ENCODE peak calls at places on chromosomes 4 and X, in five cellular contexts. L, W, Y, P and U are unnamed samples.

GRCh38 chr4:14169460-14169859 is 541.9 kb upstream of the BOD1L1 start:
- DNase-seq in L (no peak), W (no peak), Y (peak; percentile 24), P (no peak), U (no peak)

GRCh38 chrX:4265036-4265435 is 551.6 kb upstream of the PRKX start:
- DNase-seq in L (no peak), W (no peak), Y (no peak), P (no peak), U (no peak)

GRCh38 chr4:84529169-84529751 is 30.2 kb upstream of the NKX6-1 start:
- DNase-seq in L (no peak), W (no peak), Y (peak; percentile 39), P (no peak), U (no peak)

GRCh38 chr4:39348371-39349265 is 17.5 kb downstream of the RFC1 start:
- DNase-seq in L (no peak), W (no peak), Y (no peak), P (no peak), U (no peak)

GRCh38 chr4:108840426-108840975 is 77.6 kb upstream of the ETNPPL start:
- DNase-seq in L (no peak), W (no peak), Y (no peak), P (no peak), U (no peak)

GRCh38 chr4:72286185-72286584 is 254.4 kb downstream of the NPFFR2 start:
- DNase-seq in L (no peak), W (no peak), Y (peak; percentile 5), P (no peak), U (no peak)

GRCh38 chr4:168264903-168265302 is 53.6 kb downstream of the DDX60 start:
- DNase-seq in L (no peak), W (no peak), Y (peak; percentile 2), P (no peak), U (no peak)

GRCh38 chrX:50988649-50989048 is 78.1 kb downstream of the BMP15 start:
- DNase-seq in L (peak; percentile 25), W (no peak), Y (peak; percentile 46), P (no peak), U (peak; percentile 29)

GRCh38 chrX:37834937-37835336 is 12.4 kb downstream of the DYNLT3 start:
- DNase-seq in L (no peak), W (no peak), Y (no peak), P (no peak), U (no peak)

GRCh38 chrX:11757729-11758399 is at the start of gene MSL3:
- DNase-seq in L (peak; percentile 55), W (no peak), Y (peak; percentile 73), P (peak; percentile 63), U (peak; percentile 76)

GRCh38 chr4:58732973-58733372 is 1622.8 kb upstream of the IGFBP7 start:
- DNase-seq in L (no peak), W (no peak), Y (no peak), P (no peak), U (no peak)

GRCh38 chrX:109952050-109952449 is 50.9 kb upstream of the TMEM164 start:
- DNase-seq in L (no peak), W (no peak), Y (no peak), P (no peak), U (peak; percentile 12)

GRCh38 chrX:140723251-140723650 is 13.7 kb downstream of the LINC00632 start:
- DNase-seq in L (no peak), W (no peak), Y (peak; percentile 5), P (no peak), U (no peak)

GRCh38 chr4:123892997-123893745 is 496.6 kb downstream of the SPRY1 start:
- DNase-seq in L (no peak), W (no peak), Y (peak; percentile 93), P (no peak), U (no peak)

GRCh38 chr4:160180206-160180605 is 1077.3 kb downstream of the RAPGEF2 start:
- DNase-seq in L (no peak), W (no peak), Y (no peak), P (no peak), U (no peak)

GRCh38 chr4:63919636-63920365 is 489.4 kb downstream of the TECRL start:
- DNase-seq in L (no peak), W (no peak), Y (no peak), P (no peak), U (no peak)

GRCh38 chr4:148694702-148695101 is 252.5 kb upstream of the NR3C2 start:
- DNase-seq in L (no peak), W (no peak), Y (no peak), P (no peak), U (no peak)

GRCh38 chrX:119762718-119763117 is 4.3 kb downstream of the SOWAHD start:
- DNase-seq in L (no peak), W (no peak), Y (peak; percentile 36), P (no peak), U (no peak)

GRCh38 chr4:80138556-80139538 is 58.5 kb upstream of the PRDM8 start:
- DNase-seq in L (no peak), W (no peak), Y (no peak), P (peak; percentile 8), U (no peak)

GRCh38 chrX:12978205-12979010 is 3.5 kb downstream of the TMSB4X start:
- DNase-seq in L (no peak), W (no peak), Y (peak; percentile 88), P (peak; percentile 78), U (peak; percentile 48)

GRCh38 chr4:122083356-122083755 is 68.8 kb upstream of the BLTP1 start:
- DNase-seq in L (no peak), W (no peak), Y (no peak), P (no peak), U (no peak)

GRCh38 chrX:153400146-153401132 is 711 bp downstream of the PNMA6E start:
- DNase-seq in L (peak; percentile 66), W (peak; percentile 40), Y (no peak), P (peak; percentile 41), U (peak; percentile 40)

GRCh38 chrX:11533211-11533651 is 132.5 kb downstream of the ARHGAP6 start:
- DNase-seq in L (no peak), W (no peak), Y (peak; percentile 85), P (no peak), U (no peak)

GRCh38 chr4:150546286-150546685 is 35.7 kb upstream of the MAB21L2 start:
- DNase-seq in L (no peak), W (no peak), Y (no peak), P (no peak), U (no peak)

GRCh38 chrX:109485470-109486340 is 3.8 kb upstream of the GUCY2F start:
- DNase-seq in L (peak; percentile 51), W (no peak), Y (peak; percentile 76), P (peak; percentile 63), U (peak; percentile 50)

GRCh38 chr4:95601342-95601741 is 52.6 kb upstream of the UNC5C start:
- DNase-seq in L (no peak), W (no peak), Y (no peak), P (no peak), U (no peak)

GRCh38 chr4:6606465-6607235 is 31.7 kb downstream of the MAN2B2 start:
- DNase-seq in L (no peak), W (no peak), Y (no peak), P (no peak), U (no peak)

GRCh38 chr4:164012396-164013027 is 518.0 kb downstream of the TMA16 start:
- DNase-seq in L (peak; percentile 58), W (no peak), Y (no peak), P (no peak), U (peak; percentile 39)

GRCh38 chr4:140607852-140608251 is 39.1 kb upstream of the UCP1 start:
- DNase-seq in L (no peak), W (no peak), Y (no peak), P (no peak), U (no peak)
- TF ChIP-seq CTCF in L (no peak), W (no peak), Y (no peak), P (no peak), U (no peak)

GRCh38 chrX:100368167-100368566 is 41.9 kb downstream of the PCDH19 start:
- DNase-seq in L (peak; percentile 15), W (no peak), Y (peak; percentile 6), P (no peak), U (peak; percentile 18)
- TF ChIP-seq CTCF in L (peak; percentile 12), W (peak; percentile 38), Y (no peak), P (no peak), U (no peak)

DNA sequence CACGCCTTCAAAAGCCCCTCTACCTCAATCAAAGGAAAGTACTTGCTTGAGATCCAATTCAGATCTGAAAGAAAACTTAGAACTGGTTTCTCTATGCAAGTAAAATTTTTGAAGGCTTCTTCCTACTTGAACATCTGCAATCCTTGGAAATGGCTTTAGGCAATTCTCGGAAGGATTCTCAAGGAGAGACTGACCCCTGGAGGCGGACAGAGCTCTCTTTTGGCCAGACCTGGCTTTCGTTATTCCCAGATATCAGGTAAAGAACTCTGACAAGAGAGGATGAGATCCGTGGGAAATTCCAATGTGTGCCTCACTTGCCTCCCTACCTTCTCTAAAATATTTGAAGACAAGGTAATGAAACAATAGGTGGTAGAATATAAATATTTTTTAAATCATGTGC is 670.3 kb upstream of the FAM241A start:
- DNase-seq in L (peak; percentile 61), W (no peak), Y (peak; percentile 30), P (peak; percentile 57), U (peak; percentile 43)
- TF ChIP-seq CTCF in L (peak; percentile 25), W (peak; percentile 76), Y (peak; percentile 50), P (peak; percentile 49), U (no peak)

GRCh38 chr4:19026281-19026680 is 1004.7 kb upstream of the LCORL start:
- DNase-seq in L (no peak), W (no peak), Y (peak; percentile 29), P (no peak), U (no peak)
- TF ChIP-seq CTCF in L (no peak), W (peak; percentile 12), Y (no peak), P (no peak), U (no peak)